ENCODE peak calls at places on chromosomes 3 and 15, in four cellular contexts. One of them, this sample, is unnamed.

GRCh38 chr3:48566401-48566760 is 2.8 kb upstream of the UCN2 start:
- DNase-seq in GM12864: no peak
- DNase-seq in AG10803: no peak
- DNase-seq in brain microvascular endothelial cell: no peak
- DNase-seq in this sample: no peak

GRCh38 chr3:188697127-188697526 is 474.6 kb upstream of the TPRG1 start:
- DNase-seq in AG10803: no peak
- DNase-seq in GM12864: peak
- DNase-seq in brain microvascular endothelial cell: no peak
- DNase-seq in this sample: no peak

GRCh38 chr3:177633671-177634207 is 436.5 kb upstream of the TBL1XR1 start:
- DNase-seq in AG10803: peak
- DNase-seq in GM12864: no peak
- DNase-seq in brain microvascular endothelial cell: peak
- DNase-seq in this sample: peak

GRCh38 chr3:186254676-186255665 is 107.1 kb downstream of the DGKG start:
- DNase-seq in GM12864: peak
- DNase-seq in brain microvascular endothelial cell: no peak
- DNase-seq in AG10803: no peak
- DNase-seq in this sample: no peak

GRCh38 chr15:89019436-89019835 is 68.8 kb upstream of the ABHD2 start:
- DNase-seq in brain microvascular endothelial cell: no peak
- DNase-seq in AG10803: peak
- DNase-seq in GM12864: no peak
- DNase-seq in this sample: no peak

GRCh38 chr15:76517910-76518309 is 181.3 kb downstream of the ISL2 start:
- DNase-seq in brain microvascular endothelial cell: no peak
- DNase-seq in AG10803: no peak
- DNase-seq in GM12864: no peak
- DNase-seq in this sample: no peak

GRCh38 chr15:70633394-70633793 is 130.0 kb downstream of the UACA start:
- DNase-seq in brain microvascular endothelial cell: no peak
- DNase-seq in GM12864: no peak
- DNase-seq in AG10803: no peak
- DNase-seq in this sample: no peak

GRCh38 chr3:107939621-107940236 is 151.1 kb downstream of the CD47 start:
- DNase-seq in AG10803: no peak
- DNase-seq in brain microvascular endothelial cell: no peak
- DNase-seq in GM12864: no peak
- DNase-seq in this sample: no peak

GRCh38 chr15:73378089-73378488 is 9.3 kb upstream of the HCN4 start:
- DNase-seq in AG10803: no peak
- DNase-seq in GM12864: no peak
- DNase-seq in brain microvascular endothelial cell: no peak
- DNase-seq in this sample: no peak

GRCh38 chr3:13002398-13003124 is 70.7 kb downstream of the IQSEC1 start:
- DNase-seq in GM12864: no peak
- DNase-seq in AG10803: no peak
- DNase-seq in brain microvascular endothelial cell: no peak
- DNase-seq in this sample: no peak

GRCh38 chr3:71389911-71390573 is 193.5 kb downstream of the FOXP1 start:
- DNase-seq in AG10803: peak
- DNase-seq in GM12864: no peak
- DNase-seq in brain microvascular endothelial cell: peak
- DNase-seq in this sample: peak

GRCh38 chr3:68088216-68088615 is 433.8 kb upstream of the SUCLG2 start:
- DNase-seq in AG10803: no peak
- DNase-seq in brain microvascular endothelial cell: no peak
- DNase-seq in GM12864: no peak
- DNase-seq in this sample: no peak

GRCh38 chr3:179410317-179410716 is 41.0 kb downstream of the GNB4 start:
- DNase-seq in brain microvascular endothelial cell: peak
- DNase-seq in AG10803: peak
- DNase-seq in GM12864: no peak
- DNase-seq in this sample: peak

GRCh38 chr3:142498397-142499180 is 50.8 kb upstream of the XRN1 start:
- DNase-seq in GM12864: no peak
- DNase-seq in AG10803: no peak
- DNase-seq in brain microvascular endothelial cell: peak
- DNase-seq in this sample: no peak

GRCh38 chr3:98010194-98010882 is 24.8 kb downstream of the GABRR3 start:
- DNase-seq in AG10803: no peak
- DNase-seq in brain microvascular endothelial cell: no peak
- DNase-seq in GM12864: no peak
- DNase-seq in this sample: no peak

GRCh38 chr3:16512435-16513140 is 911 bp downstream of the RFTN1 start:
- DNase-seq in GM12864: no peak
- DNase-seq in AG10803: no peak
- DNase-seq in brain microvascular endothelial cell: no peak
- DNase-seq in this sample: no peak

GRCh38 chr15:101138913-101139880 is 112.7 kb downstream of the CHSY1 start:
- DNase-seq in AG10803: no peak
- DNase-seq in brain microvascular endothelial cell: peak
- DNase-seq in GM12864: peak
- DNase-seq in this sample: peak

GRCh38 chr3:123314409-123315270 is 112.9 kb downstream of the SEC22A start:
- DNase-seq in AG10803: no peak
- DNase-seq in brain microvascular endothelial cell: no peak
- DNase-seq in GM12864: no peak
- DNase-seq in this sample: no peak

GRCh38 chr15:39918688-39919385 is 1.2 kb downstream of the GPR176 start:
- DNase-seq in AG10803: peak
- DNase-seq in GM12864: no peak
- DNase-seq in brain microvascular endothelial cell: peak
- DNase-seq in this sample: peak

GRCh38 chr3:133955892-133956291 is 60.2 kb upstream of the RAB6B start:
- DNase-seq in brain microvascular endothelial cell: no peak
- DNase-seq in GM12864: no peak
- DNase-seq in AG10803: no peak
- DNase-seq in this sample: no peak

GRCh38 chr3:184565421-184566211 is 4.0 kb downstream of the EPHB3 start:
- DNase-seq in AG10803: peak
- DNase-seq in GM12864: no peak
- DNase-seq in brain microvascular endothelial cell: peak
- DNase-seq in this sample: peak

GRCh38 chr3:57796261-57796660 is 40.2 kb downstream of the SLMAP start:
- DNase-seq in brain microvascular endothelial cell: no peak
- DNase-seq in AG10803: peak
- DNase-seq in GM12864: no peak
- DNase-seq in this sample: no peak

GRCh38 chr3:64530434-64531049 is 157.3 kb downstream of the ADAMTS9 start:
- DNase-seq in AG10803: peak
- DNase-seq in GM12864: no peak
- DNase-seq in brain microvascular endothelial cell: peak
- DNase-seq in this sample: no peak

GRCh38 chr3:3776607-3777006 is 22.6 kb upstream of the LRRN1 start:
- DNase-seq in AG10803: no peak
- DNase-seq in brain microvascular endothelial cell: no peak
- DNase-seq in GM12864: no peak
- DNase-seq in this sample: no peak

GRCh38 chr3:129834580-129834979 is 58.9 kb downstream of the TMCC1 start:
- DNase-seq in GM12864: no peak
- DNase-seq in AG10803: no peak
- DNase-seq in brain microvascular endothelial cell: no peak
- DNase-seq in this sample: no peak

GRCh38 chr3:99625237-99625622 is 13.2 kb upstream of the COL8A1 start:
- DNase-seq in AG10803: no peak
- DNase-seq in GM12864: no peak
- DNase-seq in brain microvascular endothelial cell: no peak
- DNase-seq in this sample: no peak

GRCh38 chr3:10192953-10193691 is 28.4 kb downstream of the IRAK2 start:
- DNase-seq in brain microvascular endothelial cell: peak
- DNase-seq in AG10803: peak
- DNase-seq in GM12864: no peak
- DNase-seq in this sample: peak

GRCh38 chr15:80641384-80641783 is 53.7 kb upstream of the ABHD17C start:
- DNase-seq in brain microvascular endothelial cell: no peak
- DNase-seq in AG10803: peak
- DNase-seq in GM12864: no peak
- DNase-seq in this sample: no peak

GRCh38 chr3:173732237-173732636 is 334.7 kb downstream of the NLGN1 start:
- DNase-seq in brain microvascular endothelial cell: no peak
- DNase-seq in AG10803: peak
- DNase-seq in GM12864: no peak
- DNase-seq in this sample: no peak

GRCh38 chr3:58824777-58825176 is 158.2 kb upstream of the FAM3D start:
- DNase-seq in AG10803: no peak
- DNase-seq in GM12864: no peak
- DNase-seq in brain microvascular endothelial cell: no peak
- DNase-seq in this sample: no peak

GRCh38 chr15:64851503-64851840 is 9.8 kb downstream of the PLEKHO2 start:
- DNase-seq in AG10803: peak
- DNase-seq in GM12864: no peak
- DNase-seq in brain microvascular endothelial cell: peak
- DNase-seq in this sample: no peak
- H3K4me3 ChIP-seq in AG10803: peak
- H3K4me3 ChIP-seq in GM12864: no peak
- H3K4me3 ChIP-seq in brain microvascular endothelial cell: no peak
- H3K4me3 ChIP-seq in this sample: no peak

GRCh38 chr3:541328-541727 is 344.8 kb downstream of the CHL1 start:
- DNase-seq in AG10803: no peak
- DNase-seq in GM12864: no peak
- DNase-seq in brain microvascular endothelial cell: no peak
- DNase-seq in this sample: no peak

GRCh38 chr3:542030-542429 is 345.5 kb downstream of the CHL1 start:
- DNase-seq in AG10803: no peak
- DNase-seq in brain microvascular endothelial cell: no peak
- DNase-seq in GM12864: no peak
- DNase-seq in this sample: no peak

GRCh38 chr3:535566-536416 is 339.2 kb downstream of the CHL1 start:
- DNase-seq in GM12864: no peak
- DNase-seq in AG10803: peak
- DNase-seq in brain microvascular endothelial cell: peak
- DNase-seq in this sample: no peak

GRCh38 chr3:536417-536813 is 339.9 kb downstream of the CHL1 start:
- DNase-seq in AG10803: no peak
- DNase-seq in GM12864: no peak
- DNase-seq in brain microvascular endothelial cell: no peak
- DNase-seq in this sample: no peak
- H3K4me3 ChIP-seq in AG10803: peak
- H3K4me3 ChIP-seq in GM12864: no peak
- H3K4me3 ChIP-seq in brain microvascular endothelial cell: peak
- H3K4me3 ChIP-seq in this sample: peak

GRCh38 chr3:143676742-143677141 is 171.5 kb downstream of the SLC9A9 start:
- DNase-seq in GM12864: no peak
- DNase-seq in brain microvascular endothelial cell: no peak
- DNase-seq in AG10803: no peak
- DNase-seq in this sample: no peak

GRCh38 chr3:143676021-143676420 is 172.2 kb downstream of the SLC9A9 start:
- DNase-seq in AG10803: no peak
- DNase-seq in brain microvascular endothelial cell: no peak
- DNase-seq in GM12864: no peak
- DNase-seq in this sample: no peak

GRCh38 chr3:143671641-143672040 is 176.6 kb downstream of the SLC9A9 start:
- DNase-seq in GM12864: no peak
- DNase-seq in brain microvascular endothelial cell: no peak
- DNase-seq in AG10803: no peak
- DNase-seq in this sample: no peak

GRCh38 chr3:143672396-143673165 is 175.7 kb downstream of the SLC9A9 start:
- DNase-seq in AG10803: no peak
- DNase-seq in brain microvascular endothelial cell: no peak
- DNase-seq in GM12864: no peak
- DNase-seq in this sample: no peak

GRCh38 chr3:143674100-143674968 is 173.9 kb downstream of the SLC9A9 start:
- DNase-seq in GM12864: peak
- DNase-seq in AG10803: peak
- DNase-seq in brain microvascular endothelial cell: peak
- DNase-seq in this sample: peak
- H3K4me3 ChIP-seq in GM12864: no peak
- H3K4me3 ChIP-seq in AG10803: no peak
- H3K4me3 ChIP-seq in brain microvascular endothelial cell: no peak
- H3K4me3 ChIP-seq in this sample: no peak

DNA sequence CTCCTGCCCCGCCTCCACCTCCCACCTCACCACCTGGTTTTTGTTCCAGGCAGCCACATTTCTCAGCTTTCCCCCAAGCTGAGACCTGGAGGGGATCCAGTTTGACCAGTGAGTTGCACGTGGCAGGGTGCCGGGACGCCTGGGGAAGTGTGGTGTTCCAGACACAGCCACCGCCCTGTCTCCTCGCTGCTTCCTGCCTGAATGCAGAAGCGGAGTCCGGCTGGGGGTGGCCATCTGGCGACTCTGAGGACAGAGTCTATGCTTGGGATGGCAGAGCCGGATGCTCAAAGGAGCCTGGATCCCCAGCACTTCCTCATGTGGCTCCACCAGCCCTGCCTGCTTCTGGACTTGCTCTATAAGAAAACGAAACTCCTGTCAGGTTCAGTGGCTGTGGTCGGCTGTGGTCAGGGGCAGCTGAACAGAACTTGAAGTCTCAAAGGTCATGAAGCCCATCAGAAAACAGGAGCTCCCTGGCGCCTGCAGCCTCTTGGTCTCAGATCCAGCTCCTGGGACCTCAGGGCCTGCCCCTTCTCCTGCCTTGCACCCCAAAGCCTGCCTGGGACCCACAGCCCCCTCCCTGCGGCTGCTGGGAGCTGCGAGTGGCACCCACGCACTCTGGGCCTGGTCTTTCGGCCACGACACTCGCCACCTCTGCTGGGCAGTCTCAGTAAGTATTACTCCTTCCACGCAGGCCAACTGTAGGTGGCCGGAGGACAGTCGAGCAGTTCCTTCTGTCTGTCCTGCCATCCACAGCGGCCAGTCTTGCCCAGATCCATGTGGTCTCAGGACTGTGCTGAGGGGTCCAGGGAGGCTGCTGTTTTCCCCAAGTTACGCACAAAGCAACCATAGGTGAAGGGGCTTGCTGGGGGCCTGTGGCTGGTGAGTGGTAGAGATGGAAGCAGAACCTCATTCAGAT is 112.8 kb upstream of the MEF2A start:
- DNase-seq in GM12864: peak
- DNase-seq in AG10803: peak
- DNase-seq in brain microvascular endothelial cell: no peak
- DNase-seq in this sample: no peak
- H3K4me3 ChIP-seq in GM12864: no peak
- H3K4me3 ChIP-seq in AG10803: no peak
- H3K4me3 ChIP-seq in brain microvascular endothelial cell: no peak
- H3K4me3 ChIP-seq in this sample: no peak

DNA sequence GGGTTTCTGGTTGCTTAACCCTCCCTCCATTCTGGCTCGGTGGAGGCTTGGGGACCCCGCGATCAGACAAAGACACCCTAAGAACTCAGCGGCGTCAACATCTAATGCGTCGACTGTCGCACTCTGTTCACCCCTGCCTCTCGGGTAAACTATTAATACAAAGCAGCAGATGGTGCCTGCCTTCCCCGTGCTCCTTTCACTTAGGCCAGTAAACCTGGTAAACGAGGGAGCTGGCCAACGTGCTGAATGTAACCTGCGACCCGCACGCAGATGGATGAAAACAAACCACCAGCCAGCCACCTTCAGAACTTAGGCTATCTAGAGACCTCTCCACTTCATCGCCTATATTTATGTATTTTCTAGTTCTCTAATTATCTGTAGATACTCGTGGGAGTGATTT is 848 bp upstream of the CADPS start:
- DNase-seq in AG10803: peak
- DNase-seq in brain microvascular endothelial cell: peak
- DNase-seq in GM12864: no peak
- DNase-seq in this sample: peak
- H3K4me3 ChIP-seq in AG10803: no peak
- H3K4me3 ChIP-seq in brain microvascular endothelial cell: no peak
- H3K4me3 ChIP-seq in GM12864: no peak
- H3K4me3 ChIP-seq in this sample: no peak

GRCh38 chr15:48976444-48977088 is 12.8 kb upstream of the SHC4 start:
- DNase-seq in AG10803: no peak
- DNase-seq in brain microvascular endothelial cell: no peak
- DNase-seq in GM12864: no peak
- DNase-seq in this sample: no peak
- H3K4me3 ChIP-seq in AG10803: no peak
- H3K4me3 ChIP-seq in brain microvascular endothelial cell: peak
- H3K4me3 ChIP-seq in GM12864: peak
- H3K4me3 ChIP-seq in this sample: no peak